ENCODE peak calls at places on chromosomes 11 and 22, in nine cellular contexts. J is H54; R is germinal center; I is lung microvascular endothelial cell; L is H7; E is iris pigment epithelial cell; C is AG08395; H is AG10803; Q is stimulated activated CD4-positive, alpha-beta T cell treated with anti-CD3 and anti-CD28 coated beads, TNF-alpha, amount 100 ng/mL, for 1 hour. D is an unnamed sample.

GRCh38 chr11:403021-403760 is 9.2 kb downstream of the PKP3 start:
- DNase-seq in H (no peak), Q (no peak), C (no peak), E (no peak), L (peak; percentile 59), R (no peak), J (no peak), I (no peak), D (no peak)

GRCh38 chr22:36088292-36088691 is 59.7 kb upstream of the RBFOX2 start:
- DNase-seq in C (no peak), Q (no peak), R (no peak), H (no peak), I (peak; percentile 8), J (no peak), L (no peak), E (no peak), D (no peak)

GRCh38 chr11:73907191-73907590 is 30.4 kb downstream of the PAAF1 start:
- DNase-seq in E (peak; percentile 70), J (peak; percentile 92), Q (no peak), H (peak; percentile 23), I (no peak), L (peak; percentile 49), R (no peak), C (peak; percentile 73), D (no peak)

GRCh38 chr11:102313225-102313940 is 3.9 kb upstream of the BIRC3 start:
- DNase-seq in J (no peak), C (no peak), Q (no peak), H (no peak), R (no peak), I (no peak), E (no peak), L (no peak), D (no peak)

GRCh38 chr22:28986366-28986765 is 75.3 kb downstream of the C22orf31 start:
- DNase-seq in L (no peak), E (peak; percentile 84), Q (no peak), C (no peak), I (no peak), J (no peak), R (no peak), H (peak; percentile 33), D (no peak)

GRCh38 chr22:19799322-19800190 is 39.0 kb downstream of the TBX1 start:
- DNase-seq in I (peak; percentile 69), C (peak; percentile 97), J (peak; percentile 75), L (no peak), Q (no peak), H (peak; percentile 98), R (no peak), E (peak; percentile 90), D (no peak)

GRCh38 chr11:87300640-87301381 is 263.1 kb downstream of the TMEM135 start:
- DNase-seq in Q (no peak), H (no peak), J (no peak), E (peak; percentile 21), C (no peak), L (no peak), I (no peak), R (no peak), D (no peak)

GRCh38 chr11:1653541-1654387 is 24.2 kb downstream of the KRTAP5-5 start:
- DNase-seq in J (no peak), Q (no peak), R (no peak), L (no peak), I (peak; percentile 45), H (no peak), E (no peak), C (no peak), D (no peak)

GRCh38 chr22:49955581-49956417 is 4.8 kb upstream of the PIM3 start:
- DNase-seq in C (no peak), H (no peak), I (no peak), L (no peak), R (no peak), Q (no peak), E (no peak), J (no peak), D (no peak)

GRCh38 chr11:44979536-44980399 is 29.1 kb upstream of the TP53I11 start:
- DNase-seq in E (no peak), J (no peak), H (no peak), L (no peak), I (peak; percentile 85), Q (no peak), R (no peak), C (no peak), D (peak; percentile 92)

GRCh38 chr11:39365809-39366436 is 2093.5 kb downstream of the LRRC4C start:
- DNase-seq in J (peak; percentile 26), I (no peak), E (peak; percentile 10), Q (no peak), H (no peak), L (peak; percentile 24), C (no peak), R (no peak), D (no peak)

GRCh38 chr22:44199866-44200265 is 19.1 kb downstream of the PARVG start:
- DNase-seq in H (no peak), R (no peak), Q (no peak), C (no peak), E (no peak), J (no peak), I (no peak), L (no peak), D (no peak)

GRCh38 chr11:122440783-122441701 is 214.5 kb upstream of the UBASH3B start:
- DNase-seq in E (peak; percentile 2), R (no peak), Q (no peak), C (peak; percentile 14), H (peak; percentile 13), I (no peak), J (no peak), L (peak; percentile 77), D (no peak)

GRCh38 chr22:27348634-27349033 is 452.9 kb downstream of the MN1 start:
- DNase-seq in H (peak; percentile 83), E (peak; percentile 61), C (peak; percentile 64), I (no peak), L (no peak), Q (no peak), R (no peak), J (no peak), D (no peak)

GRCh38 chr11:65779919-65780769 is 632 bp downstream of the AP5B1 start:
- DNase-seq in I (peak; percentile 92), J (peak; percentile 96), L (peak; percentile 97), E (peak; percentile 79), C (peak; percentile 87), H (peak; percentile 73), Q (peak; percentile 51), R (peak; percentile 83), D (no peak)